ENCODE peak calls at places on chromosome 15, in eight cellular contexts. N, C, V, T, Q, S, J and B are unnamed samples.
A peak's percentile ranks its signal among the peaks of the same experiment; 100 is the strongest.

GRCh38 chr15:72585659-72586058 is 68.8 kb upstream of the GOLGA6B start:
- DNase-seq in S (no peak), T (no peak), N (no peak), C (no peak), Q (peak; percentile 24), J (no peak), V (peak; percentile 54), B (no peak)

GRCh38 chr15:40310001-40310959 is 2.5 kb upstream of the PLCB2 start:
- DNase-seq in J (no peak), N (peak; percentile 55), Q (peak; percentile 64), S (peak; percentile 12), T (peak; percentile 59), V (peak; percentile 51), C (no peak), B (no peak)

GRCh38 chr15:43440721-43441281 is 52.2 kb downstream of the TP53BP1 start:
- DNase-seq in Q (peak; percentile 94), C (peak; percentile 28), T (no peak), N (peak; percentile 55), V (peak; percentile 89), J (peak; percentile 56), S (peak; percentile 89), B (peak; percentile 93)

GRCh38 chr15:60326824-60327654 is 70.7 kb downstream of the ANXA2 start:
- DNase-seq in S (peak; percentile 74), J (no peak), N (peak; percentile 36), T (peak; percentile 32), Q (peak; percentile 80), V (peak; percentile 67), C (no peak), B (peak; percentile 20)

GRCh38 chr15:39736646-39737550 is 45.7 kb downstream of the FSIP1 start:
- DNase-seq in J (no peak), Q (no peak), S (no peak), T (no peak), V (no peak), N (no peak), C (no peak), B (no peak)

GRCh38 chr15:95284933-95285401 is 1045.5 kb upstream of the NR2F2 start:
- DNase-seq in V (no peak), J (no peak), N (no peak), S (peak; percentile 85), C (no peak), Q (peak; percentile 68), T (no peak), B (no peak)

GRCh38 chr15:57598346-57598745 is 6.6 kb downstream of the MYZAP start:
- DNase-seq in S (no peak), T (no peak), N (no peak), V (no peak), Q (no peak), C (no peak), J (no peak), B (no peak)

GRCh38 chr15:45637552-45638033 is 2.8 kb downstream of the SQOR start:
- DNase-seq in J (peak; percentile 59), Q (peak; percentile 87), C (peak; percentile 54), N (peak; percentile 39), T (peak; percentile 57), S (peak; percentile 89), V (peak; percentile 77), B (peak; percentile 93)

GRCh38 chr15:72063186-72063585 is 54.8 kb downstream of the MYO9A start:
- DNase-seq in S (no peak), C (no peak), T (no peak), Q (no peak), V (no peak), J (no peak), N (no peak), B (no peak)

GRCh38 chr15:82812994-82813393 is 3.6 kb downstream of the WHAMM start:
- DNase-seq in J (no peak), Q (no peak), V (no peak), S (no peak), T (no peak), N (no peak), C (no peak), B (no peak)

DNA sequence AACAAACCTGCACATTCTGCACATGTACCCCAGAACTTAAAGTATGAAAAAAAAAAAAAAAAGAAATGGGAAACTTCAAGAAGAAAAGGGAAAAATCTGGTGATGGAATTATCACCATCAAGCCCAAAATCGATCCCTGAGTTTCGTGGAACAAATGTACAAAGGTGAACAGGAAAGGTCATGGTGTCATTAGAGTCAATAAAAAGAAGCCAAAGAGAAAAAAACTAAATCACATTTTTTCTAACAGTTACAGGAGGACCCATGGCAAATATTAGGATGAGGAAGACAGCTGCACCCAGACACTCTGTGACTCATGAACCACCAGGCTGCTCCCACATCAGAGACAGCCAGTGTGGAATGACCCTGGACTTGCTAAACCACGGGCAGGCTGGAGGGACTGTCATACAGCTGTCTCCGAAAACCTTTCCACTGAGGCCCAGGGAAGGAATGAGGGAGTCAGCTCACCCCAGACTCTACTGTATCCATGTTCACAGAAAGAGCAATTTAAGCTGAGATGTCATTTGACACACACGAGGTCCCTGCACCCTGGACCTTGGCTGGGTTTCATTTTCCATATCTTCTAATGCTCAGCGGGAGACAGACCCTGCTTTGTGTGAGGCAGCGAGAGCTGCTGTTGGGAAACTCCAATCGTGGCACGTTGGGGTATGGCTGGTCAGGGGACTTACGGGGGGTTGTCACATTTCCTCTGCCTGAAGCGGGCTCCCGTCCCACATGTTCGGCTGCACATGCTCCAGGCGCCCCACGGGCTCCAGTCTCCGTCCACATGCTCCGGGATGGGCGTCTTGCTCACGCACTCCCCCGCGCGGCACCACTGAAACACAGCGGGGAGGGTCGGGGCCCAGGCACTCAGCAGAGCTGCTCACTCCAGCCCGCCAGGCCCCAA is 210.2 kb downstream of the ADAMTS17 start:
- DNase-seq in N (peak; percentile 45), S (peak; percentile 55), Q (no peak), T (no peak), V (peak; percentile 57), C (no peak), J (no peak), B (no peak)
- TF ChIP-seq CTCF in N (peak; percentile 49), S (peak; percentile 55), Q (no peak), T (no peak), V (peak; percentile 35), C (no peak), J (peak; percentile 29), B (peak; percentile 63)

GRCh38 chr15:70278644-70279043 is 180.9 kb upstream of the TLE3 start:
- DNase-seq in C (peak; percentile 7), J (no peak), N (no peak), S (no peak), T (no peak), V (no peak), Q (no peak), B (no peak)

GRCh38 chr15:70277556-70277955 is 179.8 kb upstream of the TLE3 start:
- DNase-seq in S (no peak), T (no peak), C (no peak), V (no peak), N (no peak), Q (no peak), J (no peak), B (no peak)

GRCh38 chr15:70280781-70281180 is 183.1 kb upstream of the TLE3 start:
- DNase-seq in S (no peak), C (no peak), N (no peak), T (no peak), Q (no peak), J (no peak), V (no peak), B (no peak)

GRCh38 chr15:70281261-70281810 is 183.6 kb upstream of the TLE3 start:
- DNase-seq in Q (no peak), C (no peak), S (no peak), V (no peak), N (no peak), T (no peak), J (no peak), B (no peak)

DNA sequence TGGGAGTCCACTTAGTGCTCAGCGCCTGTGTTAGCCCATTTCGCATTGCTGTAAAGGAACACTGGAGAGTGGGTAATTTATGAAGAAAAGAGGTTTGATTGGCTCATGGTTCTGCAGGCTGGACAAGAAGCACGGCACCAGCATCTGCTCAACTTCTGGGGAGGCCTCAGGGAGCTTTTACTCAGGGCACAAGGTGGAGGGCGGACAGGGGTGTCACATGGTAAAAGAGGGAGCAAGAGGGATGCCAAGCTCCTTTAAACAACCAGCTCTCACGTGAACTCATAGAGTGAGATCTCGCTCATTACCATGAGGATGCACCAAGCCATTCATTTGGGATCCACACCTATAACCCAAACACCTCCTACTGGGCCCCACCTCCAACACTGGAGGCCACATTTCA is 181.4 kb upstream of the TLE3 start:
- DNase-seq in S (no peak), Q (no peak), V (no peak), T (no peak), J (no peak), N (no peak), C (no peak), B (no peak)
- H3K4me3 ChIP-seq in S (no peak overlapping the region), Q (no peak overlapping the region), V (no peak overlapping the region), T (no peak overlapping the region), J (no peak overlapping the region), N (no peak overlapping the region), C (no peak overlapping the region), B (no peak overlapping the region)

DNA sequence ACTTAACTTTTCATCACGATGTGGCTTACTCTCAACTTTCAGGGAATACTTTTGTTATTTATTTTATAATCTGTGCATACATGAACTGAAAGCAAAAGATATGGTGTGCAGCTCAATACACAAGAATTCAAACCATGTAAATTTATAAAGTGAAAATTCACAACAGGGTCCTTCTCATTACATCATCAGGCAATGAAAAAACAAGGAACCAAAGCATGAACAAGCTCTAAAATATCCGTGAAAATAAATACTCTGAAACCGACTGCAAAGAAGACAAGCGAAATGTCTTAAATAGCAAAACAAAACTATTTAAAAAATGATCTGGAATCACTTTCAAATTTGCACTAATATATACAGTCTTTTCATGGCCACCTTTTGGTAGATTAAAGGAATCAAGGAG is 28.9 kb downstream of the GNB5 start:
- DNase-seq in C (no peak), Q (no peak), N (no peak), J (no peak), V (no peak), T (no peak), S (no peak), B (peak; percentile 54)
- H3K27ac ChIP-seq in C (no peak overlapping the region), Q (no peak overlapping the region), N (no peak overlapping the region), J (no peak overlapping the region), V (no peak overlapping the region), T (no peak overlapping the region), S (no peak overlapping the region), B (peak overlapping the region; percentile 87)

GRCh38 chr15:63425426-63425825 is 43.8 kb upstream of the CA12 start:
- DNase-seq in T (no peak), S (no peak), V (no peak), J (no peak), Q (no peak), C (no peak), N (no peak), B (no peak)

GRCh38 chr15:63422891-63423290 is 41.2 kb upstream of the CA12 start:
- DNase-seq in V (no peak), S (no peak), N (no peak), T (no peak), J (no peak), Q (no peak), C (no peak), B (no peak)

GRCh38 chr15:63417721-63418120 is 36.1 kb upstream of the CA12 start:
- DNase-seq in T (no peak), J (no peak), V (no peak), N (no peak), C (no peak), Q (no peak), S (no peak), B (no peak)

GRCh38 chr15:63421433-63421832 is 39.8 kb upstream of the CA12 start:
- DNase-seq in V (no peak), Q (no peak), N (no peak), C (no peak), J (no peak), T (no peak), S (no peak), B (no peak)

GRCh38 chr15:63420333-63420741 is 38.7 kb upstream of the CA12 start:
- DNase-seq in T (no peak), J (no peak), S (no peak), Q (peak; percentile 22), N (no peak), C (no peak), V (peak; percentile 45), B (no peak)
- TF ChIP-seq CTCF in T (no peak), J (no peak), S (no peak), Q (no peak), N (no peak), C (no peak), V (no peak), B (no peak)